ENCODE peak calls at places on chromosomes 11 and 22, in eight cellular contexts. One of them, this sample, is unnamed. For H3K4me1, the result is how much of the 10 kb centered on the place peaks cover.

GRCh38 chr22:31120642-31121041 is 2.1 kb upstream of the INPP5J start:
- DNase-seq in right atrium auricular region: no peak
- DNase-seq in psoas muscle: no peak
- DNase-seq in foreskin keratinocyte: no peak
- DNase-seq in lung: no peak
- DNase-seq in A549: no peak
- DNase-seq in adrenal gland: no peak
- DNase-seq in heart left ventricle: no peak
- DNase-seq in this sample: no peak

GRCh38 chr22:27133951-27134664 is 476.7 kb downstream of the MIAT start:
- DNase-seq in A549: peak
- DNase-seq in lung: peak
- DNase-seq in psoas muscle: peak
- DNase-seq in foreskin keratinocyte: peak
- DNase-seq in right atrium auricular region: peak
- DNase-seq in adrenal gland: no peak
- DNase-seq in heart left ventricle: peak
- DNase-seq in this sample: no peak

GRCh38 chr11:115164774-115165173 is 339.4 kb downstream of the CADM1 start:
- DNase-seq in psoas muscle: no peak
- DNase-seq in A549: no peak
- DNase-seq in foreskin keratinocyte: no peak
- DNase-seq in right atrium auricular region: no peak
- DNase-seq in lung: no peak
- DNase-seq in adrenal gland: peak
- DNase-seq in heart left ventricle: no peak
- DNase-seq in this sample: no peak

GRCh38 chr22:17106785-17107546 is 14.2 kb downstream of the TMEM121B start:
- DNase-seq in psoas muscle: no peak
- DNase-seq in adrenal gland: no peak
- DNase-seq in lung: no peak
- DNase-seq in foreskin keratinocyte: no peak
- DNase-seq in heart left ventricle: no peak
- DNase-seq in A549: no peak
- DNase-seq in right atrium auricular region: no peak
- DNase-seq in this sample: no peak

GRCh38 chr11:45538939-45539338 is 126.5 kb downstream of the CHST1 start:
- DNase-seq in foreskin keratinocyte: no peak
- DNase-seq in A549: no peak
- DNase-seq in lung: no peak
- DNase-seq in psoas muscle: no peak
- DNase-seq in heart left ventricle: no peak
- DNase-seq in right atrium auricular region: no peak
- DNase-seq in adrenal gland: no peak
- DNase-seq in this sample: no peak

GRCh38 chr11:18384157-18384641 is 10.2 kb upstream of the LDHA start:
- DNase-seq in lung: peak
- DNase-seq in foreskin keratinocyte: no peak
- DNase-seq in heart left ventricle: peak
- DNase-seq in adrenal gland: peak
- DNase-seq in psoas muscle: peak
- DNase-seq in A549: peak
- DNase-seq in right atrium auricular region: peak
- DNase-seq in this sample: peak

GRCh38 chr11:126076641-126077040 is 14.0 kb upstream of the CDON start:
- DNase-seq in adrenal gland: no peak
- DNase-seq in foreskin keratinocyte: no peak
- DNase-seq in right atrium auricular region: no peak
- DNase-seq in A549: no peak
- DNase-seq in heart left ventricle: no peak
- DNase-seq in psoas muscle: no peak
- DNase-seq in lung: no peak
- DNase-seq in this sample: no peak

GRCh38 chr11:110305169-110306018 is 9.0 kb upstream of the RDX start:
- DNase-seq in heart left ventricle: no peak
- DNase-seq in foreskin keratinocyte: peak
- DNase-seq in lung: no peak
- DNase-seq in A549: no peak
- DNase-seq in psoas muscle: no peak
- DNase-seq in adrenal gland: no peak
- DNase-seq in right atrium auricular region: no peak
- DNase-seq in this sample: no peak

GRCh38 chr11:104402812-104403521 is 239.0 kb upstream of the PDGFD start:
- DNase-seq in adrenal gland: no peak
- DNase-seq in lung: no peak
- DNase-seq in psoas muscle: no peak
- DNase-seq in foreskin keratinocyte: no peak
- DNase-seq in A549: no peak
- DNase-seq in right atrium auricular region: no peak
- DNase-seq in heart left ventricle: no peak
- DNase-seq in this sample: no peak

GRCh38 chr11:69481393-69481844 is at the start of gene LINC01488:
- DNase-seq in adrenal gland: no peak
- DNase-seq in A549: no peak
- DNase-seq in psoas muscle: peak
- DNase-seq in right atrium auricular region: no peak
- DNase-seq in heart left ventricle: no peak
- DNase-seq in lung: no peak
- DNase-seq in foreskin keratinocyte: no peak
- DNase-seq in this sample: peak

GRCh38 chr11:108887436-108888238 is 222.8 kb downstream of the DDX10 start:
- DNase-seq in heart left ventricle: no peak
- DNase-seq in A549: no peak
- DNase-seq in adrenal gland: no peak
- DNase-seq in foreskin keratinocyte: no peak
- DNase-seq in right atrium auricular region: no peak
- DNase-seq in lung: no peak
- DNase-seq in psoas muscle: no peak
- DNase-seq in this sample: no peak

GRCh38 chr11:96942855-96943254 is 553.0 kb downstream of the JRKL start:
- DNase-seq in heart left ventricle: no peak
- DNase-seq in adrenal gland: no peak
- DNase-seq in lung: no peak
- DNase-seq in psoas muscle: no peak
- DNase-seq in A549: no peak
- DNase-seq in right atrium auricular region: no peak
- DNase-seq in foreskin keratinocyte: no peak
- DNase-seq in this sample: no peak

GRCh38 chr11:86116386-86116726 is 47.5 kb upstream of the PICALM start:
- DNase-seq in A549: peak
- DNase-seq in heart left ventricle: no peak
- DNase-seq in right atrium auricular region: no peak
- DNase-seq in psoas muscle: no peak
- DNase-seq in lung: no peak
- DNase-seq in foreskin keratinocyte: peak
- DNase-seq in adrenal gland: no peak
- DNase-seq in this sample: no peak

GRCh38 chr11:120404495-120404894 is 68.3 kb downstream of the ARHGEF12 start:
- DNase-seq in A549: no peak
- DNase-seq in adrenal gland: no peak
- DNase-seq in lung: no peak
- DNase-seq in foreskin keratinocyte: no peak
- DNase-seq in right atrium auricular region: no peak
- DNase-seq in heart left ventricle: no peak
- DNase-seq in psoas muscle: no peak
- DNase-seq in this sample: no peak

GRCh38 chr11:50075856-50076255 is 43.2 kb downstream of the OR4C45 start:
- DNase-seq in psoas muscle: no peak
- DNase-seq in lung: no peak
- DNase-seq in heart left ventricle: no peak
- DNase-seq in foreskin keratinocyte: no peak
- DNase-seq in A549: no peak
- DNase-seq in right atrium auricular region: no peak
- DNase-seq in adrenal gland: no peak
- DNase-seq in this sample: no peak

GRCh38 chr11:14546672-14547071 is 26.5 kb upstream of the PSMA1 start:
- DNase-seq in right atrium auricular region: no peak
- DNase-seq in lung: no peak
- DNase-seq in heart left ventricle: no peak
- DNase-seq in A549: no peak
- DNase-seq in foreskin keratinocyte: no peak
- DNase-seq in psoas muscle: no peak
- DNase-seq in adrenal gland: no peak
- DNase-seq in this sample: no peak

GRCh38 chr11:126423154-126423553 is 67.7 kb downstream of the ST3GAL4 start:
- DNase-seq in foreskin keratinocyte: no peak
- DNase-seq in lung: no peak
- DNase-seq in heart left ventricle: no peak
- DNase-seq in psoas muscle: peak
- DNase-seq in A549: no peak
- DNase-seq in adrenal gland: no peak
- DNase-seq in right atrium auricular region: no peak
- DNase-seq in this sample: no peak

GRCh38 chr11:68309621-68310185 is 2.7 kb upstream of the LRP5 start:
- DNase-seq in lung: no peak
- DNase-seq in right atrium auricular region: no peak
- DNase-seq in psoas muscle: no peak
- DNase-seq in A549: no peak
- DNase-seq in heart left ventricle: no peak
- DNase-seq in foreskin keratinocyte: no peak
- DNase-seq in adrenal gland: no peak
- DNase-seq in this sample: no peak

GRCh38 chr22:46686221-46686872 is 51.7 kb downstream of the CERK start:
- DNase-seq in A549: no peak
- DNase-seq in lung: no peak
- DNase-seq in psoas muscle: no peak
- DNase-seq in adrenal gland: peak
- DNase-seq in foreskin keratinocyte: no peak
- DNase-seq in heart left ventricle: peak
- DNase-seq in right atrium auricular region: no peak
- DNase-seq in this sample: peak

GRCh38 chr22:45844949-45845613 is 131.9 kb downstream of the WNT7B start:
- DNase-seq in psoas muscle: no peak
- DNase-seq in heart left ventricle: no peak
- DNase-seq in A549: no peak
- DNase-seq in right atrium auricular region: no peak
- DNase-seq in adrenal gland: no peak
- DNase-seq in foreskin keratinocyte: no peak
- DNase-seq in lung: no peak
- DNase-seq in this sample: no peak

GRCh38 chr11:134049303-134049702 is 19.6 kb upstream of the JAM3 start:
- DNase-seq in foreskin keratinocyte: no peak
- DNase-seq in A549: no peak
- DNase-seq in right atrium auricular region: no peak
- DNase-seq in psoas muscle: no peak
- DNase-seq in lung: no peak
- DNase-seq in heart left ventricle: no peak
- DNase-seq in adrenal gland: no peak
- DNase-seq in this sample: no peak

DNA sequence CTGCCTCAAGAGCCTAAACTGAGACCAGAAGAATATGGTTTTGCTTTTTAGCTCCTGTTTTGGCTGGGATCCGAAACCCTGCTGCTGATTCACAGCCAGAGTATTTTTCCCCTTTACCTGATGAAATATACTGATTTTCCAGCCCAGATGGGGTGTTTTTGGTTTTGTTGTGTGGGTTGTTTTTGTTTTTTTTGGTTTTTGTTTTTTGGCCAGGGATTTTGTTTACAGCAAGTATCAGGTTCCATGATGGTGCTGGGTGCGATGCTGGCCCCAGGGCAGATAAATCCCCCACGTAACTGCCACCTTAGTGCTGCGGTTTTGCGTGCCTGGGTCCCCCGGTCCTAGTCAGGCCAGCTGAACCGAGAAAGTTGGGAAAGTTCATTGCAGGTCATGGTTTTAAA is 103.7 kb downstream of the ZBTB16 start:
- DNase-seq in psoas muscle: peak
- DNase-seq in lung: no peak
- DNase-seq in heart left ventricle: no peak
- DNase-seq in A549: no peak
- DNase-seq in adrenal gland: peak
- DNase-seq in foreskin keratinocyte: peak
- DNase-seq in right atrium auricular region: no peak
- DNase-seq in this sample: no peak
- H3K4me1 ChIP-seq in psoas muscle: half or more
- H3K4me1 ChIP-seq in lung: half or more
- H3K4me1 ChIP-seq in heart left ventricle: half or more
- H3K4me1 ChIP-seq in A549: under half
- H3K4me1 ChIP-seq in adrenal gland: half or more
- H3K4me1 ChIP-seq in foreskin keratinocyte: half or more
- H3K4me1 ChIP-seq in right atrium auricular region: half or more
- H3K4me1 ChIP-seq in this sample: half or more

GRCh38 chr11:61695917-61696316 is 15.7 kb downstream of the DAGLA start:
- DNase-seq in heart left ventricle: peak
- DNase-seq in adrenal gland: peak
- DNase-seq in lung: peak
- DNase-seq in foreskin keratinocyte: peak
- DNase-seq in psoas muscle: peak
- DNase-seq in right atrium auricular region: peak
- DNase-seq in A549: peak
- DNase-seq in this sample: peak
- TF ChIP-seq CTCF in heart left ventricle: no peak
- TF ChIP-seq CTCF in adrenal gland: no peak
- TF ChIP-seq CTCF in lung: no peak
- TF ChIP-seq CTCF in foreskin keratinocyte: peak
- TF ChIP-seq CTCF in psoas muscle: peak
- TF ChIP-seq CTCF in right atrium auricular region: peak
- TF ChIP-seq CTCF in A549: no peak
- TF ChIP-seq CTCF in this sample: peak

GRCh38 chr11:57323503-57324153 is 1.1 kb downstream of the TNKS1BP1 start:
- DNase-seq in heart left ventricle: no peak
- DNase-seq in psoas muscle: peak
- DNase-seq in right atrium auricular region: no peak
- DNase-seq in foreskin keratinocyte: no peak
- DNase-seq in adrenal gland: no peak
- DNase-seq in lung: no peak
- DNase-seq in A549: peak
- DNase-seq in this sample: no peak

GRCh38 chr11:57325735-57326048 is 940 bp upstream of the TNKS1BP1 start:
- DNase-seq in heart left ventricle: peak
- DNase-seq in A549: peak
- DNase-seq in right atrium auricular region: peak
- DNase-seq in foreskin keratinocyte: no peak
- DNase-seq in psoas muscle: peak
- DNase-seq in adrenal gland: no peak
- DNase-seq in lung: peak
- DNase-seq in this sample: peak

GRCh38 chr11:57324886-57325734 is at the start of gene TNKS1BP1:
- DNase-seq in right atrium auricular region: peak
- DNase-seq in lung: peak
- DNase-seq in A549: peak
- DNase-seq in foreskin keratinocyte: peak
- DNase-seq in psoas muscle: peak
- DNase-seq in heart left ventricle: peak
- DNase-seq in adrenal gland: peak
- DNase-seq in this sample: peak

GRCh38 chr11:57322881-57323467 is 1.8 kb downstream of the TNKS1BP1 start:
- DNase-seq in A549: no peak
- DNase-seq in heart left ventricle: no peak
- DNase-seq in right atrium auricular region: no peak
- DNase-seq in psoas muscle: peak
- DNase-seq in foreskin keratinocyte: no peak
- DNase-seq in lung: no peak
- DNase-seq in adrenal gland: no peak
- DNase-seq in this sample: no peak

GRCh38 chr11:57324154-57324885 is 432 bp downstream of the TNKS1BP1 start:
- DNase-seq in heart left ventricle: peak
- DNase-seq in psoas muscle: peak
- DNase-seq in A549: peak
- DNase-seq in lung: peak
- DNase-seq in foreskin keratinocyte: no peak
- DNase-seq in adrenal gland: peak
- DNase-seq in right atrium auricular region: no peak
- DNase-seq in this sample: peak
- H3K4me1 ChIP-seq in heart left ventricle: under half
- H3K4me1 ChIP-seq in psoas muscle: under half
- H3K4me1 ChIP-seq in A549: under half
- H3K4me1 ChIP-seq in lung: under half
- H3K4me1 ChIP-seq in foreskin keratinocyte: under half
- H3K4me1 ChIP-seq in adrenal gland: half or more
- H3K4me1 ChIP-seq in right atrium auricular region: half or more
- H3K4me1 ChIP-seq in this sample: half or more

GRCh38 chr11:64314805-64315561 is 2.4 kb downstream of the TRMT112 start:
- DNase-seq in lung: no peak
- DNase-seq in right atrium auricular region: no peak
- DNase-seq in psoas muscle: no peak
- DNase-seq in heart left ventricle: no peak
- DNase-seq in adrenal gland: no peak
- DNase-seq in foreskin keratinocyte: no peak
- DNase-seq in A549: no peak
- DNase-seq in this sample: no peak
- TF ChIP-seq CTCF in lung: no peak
- TF ChIP-seq CTCF in right atrium auricular region: no peak
- TF ChIP-seq CTCF in psoas muscle: no peak
- TF ChIP-seq CTCF in heart left ventricle: no peak
- TF ChIP-seq CTCF in adrenal gland: no peak
- TF ChIP-seq CTCF in foreskin keratinocyte: no peak
- TF ChIP-seq CTCF in A549: no peak
- TF ChIP-seq CTCF in this sample: no peak

This sample was measured in left ventricle myocardium inferior.